ENCODE peak calls at places on chromosomes 6 and 20, in five cellular contexts. One of them, this sample, is unnamed.

GRCh38 chr20:39222102-39222501 is 260.0 kb downstream of the DHX35 start:
- DNase-seq in activated T-cell treated with anti-CD3 and anti-CD28 coated beads for 1 hour: no peak
- DNase-seq in ureter: no peak
- DNase-seq in NCI-H187: no peak
- DNase-seq in left cardiac atrium: no peak
- DNase-seq in this sample: no peak

GRCh38 chr20:35319206-35320197 is 27.3 kb upstream of the FAM83C start:
- DNase-seq in activated T-cell treated with anti-CD3 and anti-CD28 coated beads for 1 hour: no peak
- DNase-seq in ureter: no peak
- DNase-seq in NCI-H187: no peak
- DNase-seq in left cardiac atrium: no peak
- DNase-seq in this sample: no peak

GRCh38 chr6:25889877-25890853 is 16.1 kb upstream of the SLC17A3 start:
- DNase-seq in activated T-cell treated with anti-CD3 and anti-CD28 coated beads for 1 hour: no peak
- DNase-seq in ureter: no peak
- DNase-seq in NCI-H187: peak; percentile 34
- DNase-seq in left cardiac atrium: no peak
- DNase-seq in this sample: peak; percentile 20

GRCh38 chr20:33518071-33518470 is 28.2 kb downstream of the CBFA2T2 start:
- DNase-seq in activated T-cell treated with anti-CD3 and anti-CD28 coated beads for 1 hour: no peak
- DNase-seq in ureter: no peak
- DNase-seq in NCI-H187: no peak
- DNase-seq in left cardiac atrium: no peak
- DNase-seq in this sample: no peak

GRCh38 chr6:108559884-108560462 is 744 bp upstream of the FOXO3 start:
- DNase-seq in activated T-cell treated with anti-CD3 and anti-CD28 coated beads for 1 hour: peak; percentile 11
- DNase-seq in ureter: peak; percentile 79
- DNase-seq in NCI-H187: peak; percentile 55
- DNase-seq in left cardiac atrium: peak; percentile 67
- DNase-seq in this sample: no peak

GRCh38 chr6:33708516-33709204 is 2.8 kb downstream of the UQCC2 start:
- DNase-seq in activated T-cell treated with anti-CD3 and anti-CD28 coated beads for 1 hour: no peak
- DNase-seq in ureter: no peak
- DNase-seq in NCI-H187: peak; percentile 41
- DNase-seq in left cardiac atrium: peak; percentile 0
- DNase-seq in this sample: no peak

GRCh38 chr6:14077193-14077853 is 40.2 kb upstream of the CD83 start:
- DNase-seq in activated T-cell treated with anti-CD3 and anti-CD28 coated beads for 1 hour: no peak
- DNase-seq in ureter: no peak
- DNase-seq in NCI-H187: no peak
- DNase-seq in left cardiac atrium: no peak
- DNase-seq in this sample: no peak

GRCh38 chr6:101912266-101912665 is 518.8 kb downstream of the GRIK2 start:
- DNase-seq in activated T-cell treated with anti-CD3 and anti-CD28 coated beads for 1 hour: no peak
- DNase-seq in ureter: no peak
- DNase-seq in NCI-H187: no peak
- DNase-seq in left cardiac atrium: no peak
- DNase-seq in this sample: no peak

GRCh38 chr6:69918766-69919165 is 52.4 kb downstream of the COL19A1 start:
- DNase-seq in activated T-cell treated with anti-CD3 and anti-CD28 coated beads for 1 hour: no peak
- DNase-seq in ureter: no peak
- DNase-seq in NCI-H187: no peak
- DNase-seq in left cardiac atrium: no peak
- DNase-seq in this sample: no peak

GRCh38 chr20:9884061-9884460 is 45.2 kb upstream of the PAK5 start:
- DNase-seq in activated T-cell treated with anti-CD3 and anti-CD28 coated beads for 1 hour: no peak
- DNase-seq in ureter: no peak
- DNase-seq in NCI-H187: no peak
- DNase-seq in left cardiac atrium: no peak
- DNase-seq in this sample: no peak

GRCh38 chr6:5765141-5765760 is 241.5 kb downstream of the NRN1 start:
- DNase-seq in activated T-cell treated with anti-CD3 and anti-CD28 coated beads for 1 hour: no peak
- DNase-seq in ureter: no peak
- DNase-seq in NCI-H187: no peak
- DNase-seq in left cardiac atrium: peak; percentile 45
- DNase-seq in this sample: no peak

GRCh38 chr6:110528051-110528929 is 51.9 kb upstream of the SLC22A16 start:
- DNase-seq in activated T-cell treated with anti-CD3 and anti-CD28 coated beads for 1 hour: peak; percentile 18
- DNase-seq in ureter: peak; percentile 54
- DNase-seq in NCI-H187: peak; percentile 20
- DNase-seq in left cardiac atrium: no peak
- DNase-seq in this sample: peak; percentile 59

This sample was measured in RPMI8226.